ENCODE peak calls at places on chromosomes 5 and 9, in ten cellular contexts. Y, D, T, K, W, L, J, Q, Z and P are unnamed samples. For H3K4me1, the result is how much of the 10 kb centered on the place peaks cover.

GRCh38 chr5:147101654-147102053 is 133.2 kb upstream of the STK32A start:
- DNase-seq in J (no peak), L (no peak), D (no peak), Z (no peak), T (no peak), W (no peak), K (no peak), Q (peak), Y (no peak), P (no peak)

GRCh38 chr5:173233347-173234128 is 1.5 kb downstream of the NKX2-5 start:
- DNase-seq in Y (no peak), T (no peak), D (peak), Z (no peak), W (no peak), J (no peak), Q (peak), K (no peak), L (no peak), P (no peak)

GRCh38 chr5:80615266-80615914 is 39.1 kb upstream of the MSH3 start:
- DNase-seq in T (no peak), Q (no peak), L (no peak), J (no peak), Z (no peak), K (no peak), Y (no peak), W (no peak), D (no peak), P (no peak)

GRCh38 chr9:131773911-131774379 is 34.1 kb upstream of the RAPGEF1 start:
- DNase-seq in L (no peak), W (peak), Y (no peak), D (no peak), J (peak), Z (no peak), T (no peak), Q (peak), K (peak), P (peak)

GRCh38 chr5:133889271-133889905 is 79.0 kb downstream of the C5orf15 start:
- DNase-seq in W (no peak), D (no peak), Z (no peak), Q (no peak), T (no peak), J (peak), K (no peak), Y (no peak), L (no peak), P (no peak)

GRCh38 chr5:44862808-44863207 is 54.1 kb downstream of the MRPS30 start:
- DNase-seq in W (peak), L (no peak), Z (no peak), Y (no peak), J (no peak), K (no peak), Q (peak), T (no peak), D (no peak), P (no peak)

GRCh38 chr9:37836386-37836785 is 35.8 kb downstream of the DCAF10 start:
- DNase-seq in J (no peak), Q (no peak), K (no peak), Z (no peak), L (no peak), D (no peak), W (no peak), Y (no peak), T (no peak), P (no peak)

GRCh38 chr5:107640568-107640967 is 30.2 kb downstream of the EFNA5 start:
- DNase-seq in L (no peak), Q (no peak), T (no peak), J (no peak), Z (no peak), W (no peak), D (no peak), Y (no peak), K (no peak), P (no peak)

GRCh38 chr5:16550316-16550952 is 66.4 kb downstream of the RETREG1 start:
- DNase-seq in L (no peak), Y (peak), K (peak), T (peak), J (peak), Q (peak), Z (no peak), W (peak), D (no peak), P (no peak)

GRCh38 chr9:89686134-89686533 is 81.3 kb downstream of the GADD45G start:
- DNase-seq in Y (no peak), D (peak), Q (no peak), K (no peak), L (no peak), Z (no peak), T (no peak), J (no peak), W (no peak), P (no peak)

GRCh38 chr5:16812911-16813310 is 123.2 kb downstream of the MYO10 start:
- DNase-seq in T (no peak), D (no peak), L (no peak), Q (peak), Y (no peak), K (no peak), W (peak), J (no peak), Z (no peak), P (no peak)

GRCh38 chr5:143923634-143924265 is 111.8 kb downstream of the HMHB1 start:
- DNase-seq in J (no peak), Y (no peak), K (no peak), T (no peak), Q (peak), D (no peak), Z (no peak), W (peak), L (no peak), P (no peak)

GRCh38 chr9:114247491-114247890 is 75.4 kb upstream of the ORM1 start:
- DNase-seq in D (peak), Q (no peak), L (no peak), Y (no peak), K (no peak), T (no peak), W (no peak), Z (peak), J (no peak), P (no peak)

GRCh38 chr9:131915181-131915580 is 164.5 kb downstream of the MED27 start:
- DNase-seq in Y (no peak), Z (no peak), J (no peak), D (no peak), T (no peak), L (no peak), W (no peak), Q (no peak), K (no peak), P (no peak)

GRCh38 chr5:88556415-88556814 is 287.8 kb upstream of the TMEM161B start:
- DNase-seq in K (no peak), Z (no peak), W (no peak), J (no peak), Q (no peak), Y (no peak), L (no peak), D (no peak), T (no peak), P (no peak)

GRCh38 chr5:168916266-168916665 is 337.1 kb upstream of the PANK3 start:
- DNase-seq in Q (peak), J (no peak), D (no peak), K (no peak), Z (no peak), W (no peak), Y (no peak), T (no peak), L (no peak), P (peak)

GRCh38 chr5:101271416-101271815 is 368.3 kb upstream of the ST8SIA4 start:
- DNase-seq in Z (no peak), W (no peak), D (no peak), T (no peak), Q (no peak), Y (no peak), J (no peak), L (no peak), K (no peak), P (no peak)

GRCh38 chr5:125595095-125595494 is 828.1 kb upstream of the GRAMD2B start:
- DNase-seq in J (peak), W (no peak), D (no peak), K (peak), Z (no peak), T (peak), L (no peak), Q (peak), Y (no peak), P (peak)

GRCh38 chr5:32500206-32500605 is 55.7 kb upstream of the ZFR start:
- DNase-seq in Q (no peak), J (no peak), Z (no peak), W (no peak), D (no peak), Y (no peak), T (no peak), K (no peak), L (no peak), P (no peak)

GRCh38 chr5:32501071-32501470 is 56.5 kb upstream of the ZFR start:
- DNase-seq in T (no peak), D (no peak), Y (no peak), K (no peak), Z (no peak), L (no peak), W (no peak), Q (no peak), J (no peak), P (no peak)

GRCh38 chr5:32499261-32499660 is 54.7 kb upstream of the ZFR start:
- DNase-seq in J (no peak), Z (no peak), T (no peak), L (no peak), K (no peak), Y (no peak), Q (no peak), D (no peak), W (no peak), P (no peak)

GRCh38 chr5:32503261-32503660 is 58.7 kb upstream of the ZFR start:
- DNase-seq in D (no peak), W (no peak), Y (no peak), Z (no peak), Q (no peak), K (no peak), T (no peak), L (no peak), J (peak), P (no peak)

GRCh38 chr5:32501623-32502022 is 57.1 kb upstream of the ZFR start:
- DNase-seq in D (no peak), Q (no peak), T (no peak), Z (no peak), Y (no peak), L (no peak), W (no peak), J (no peak), K (no peak), P (no peak)
- H3K4me3 ChIP-seq in D (no peak), Q (no peak), T (no peak), Z (no peak), Y (no peak), L (no peak), W (no peak), J (no peak), K (no peak), P (no peak)

GRCh38 chr9:124735121-124735520 is 36.0 kb downstream of the NR6A1 start:
- DNase-seq in D (no peak), Y (no peak), T (no peak), J (no peak), Q (peak), W (no peak), K (no peak), L (no peak), Z (no peak), P (no peak)
- H3K27ac ChIP-seq in D (peak), Y (no peak), T (no peak), J (peak), Q (peak), W (peak), K (no peak), L (no peak), Z (no peak), P (no peak)

DNA sequence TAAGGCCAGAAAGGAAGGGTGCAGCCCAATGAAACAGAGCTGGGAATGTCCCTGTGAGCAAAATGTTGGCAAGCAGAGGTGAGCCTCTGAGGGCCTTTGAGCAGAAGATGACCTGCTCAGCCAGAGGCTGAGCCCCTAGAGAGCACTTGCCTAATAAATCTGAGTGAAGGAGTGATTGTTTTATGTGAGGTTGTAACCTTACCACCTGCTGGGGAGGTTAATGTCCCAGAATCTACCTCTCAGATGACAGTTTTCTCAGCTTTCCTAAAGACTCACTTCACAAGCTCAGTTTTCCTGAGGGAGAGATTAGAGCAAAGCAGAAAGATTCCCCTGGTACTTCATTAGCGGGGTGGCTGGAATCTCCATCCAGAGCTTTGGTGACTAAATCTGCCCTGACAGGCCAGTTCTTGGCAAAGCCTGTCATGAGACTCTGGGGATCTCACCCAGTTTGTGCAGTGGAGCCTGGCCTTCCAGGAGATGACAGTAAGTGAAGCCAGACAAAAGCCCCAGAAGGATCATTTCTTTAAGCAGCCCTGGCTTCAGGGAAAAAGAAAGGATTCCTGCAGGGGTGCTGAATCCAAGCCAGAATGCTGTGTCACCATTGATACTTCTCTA is 48.7 kb upstream of the GALNT10 start:
- DNase-seq in Q (no peak), W (no peak), Y (no peak), D (no peak), K (no peak), L (no peak), J (no peak), T (no peak), Z (no peak), P (no peak)
- H3K4me1 ChIP-seq in Q (under half), W (under half), Y (under half), D (under half), K (under half), L (under half), J (under half), T (under half), Z (under half), P (under half)

GRCh38 chr9:129888085-129888808 is 53.0 kb downstream of the USP20 start:
- DNase-seq in K (peak), Z (peak), D (peak), J (no peak), Q (no peak), T (no peak), Y (peak), W (no peak), L (peak), P (no peak)
- H3K4me3 ChIP-seq in K (peak), Z (peak), D (peak), J (no peak), Q (no peak), T (peak), Y (peak), W (no peak), L (peak), P (no peak)

GRCh38 chr5:52801329-52801728 is 13.6 kb downstream of the ITGA1 start:
- DNase-seq in K (no peak), J (no peak), D (no peak), Y (peak), Q (peak), T (no peak), Z (no peak), L (no peak), W (peak), P (no peak)
- H3K27ac ChIP-seq in K (peak), J (peak), D (peak), Y (peak), Q (peak), T (peak), Z (peak), L (no peak), W (peak), P (no peak)

GRCh38 chr5:132269635-132270344 is 12.3 kb downstream of the PDLIM4 start:
- DNase-seq in L (no peak), Y (no peak), W (no peak), T (no peak), Z (no peak), Q (no peak), D (no peak), J (no peak), K (peak), P (no peak)
- H3K4me1 ChIP-seq in L (under half), Y (under half), W (under half), T (under half), Z (under half), Q (half or more), D (under half), J (under half), K (under half), P (under half)

GRCh38 chr9:98944130-98945074 is 695 bp downstream of the COL15A1 start:
- DNase-seq in Z (no peak), Y (no peak), D (peak), Q (peak), J (no peak), L (no peak), W (peak), T (no peak), K (no peak), P (peak)

GRCh38 chr9:98940278-98940677 is 3.4 kb upstream of the COL15A1 start:
- DNase-seq in Z (no peak), T (no peak), Q (no peak), Y (no peak), D (no peak), K (peak), J (no peak), L (no peak), W (no peak), P (no peak)

GRCh38 chr9:98942906-98943681 is 613 bp upstream of the COL15A1 start:
- DNase-seq in D (no peak), T (no peak), K (no peak), L (no peak), Z (no peak), Q (peak), J (no peak), W (no peak), Y (no peak), P (no peak)

GRCh38 chr9:98941946-98942523 is 1.7 kb upstream of the COL15A1 start:
- DNase-seq in Q (no peak), T (no peak), J (no peak), Z (no peak), Y (no peak), W (no peak), L (no peak), K (no peak), D (no peak), P (no peak)

DNA sequence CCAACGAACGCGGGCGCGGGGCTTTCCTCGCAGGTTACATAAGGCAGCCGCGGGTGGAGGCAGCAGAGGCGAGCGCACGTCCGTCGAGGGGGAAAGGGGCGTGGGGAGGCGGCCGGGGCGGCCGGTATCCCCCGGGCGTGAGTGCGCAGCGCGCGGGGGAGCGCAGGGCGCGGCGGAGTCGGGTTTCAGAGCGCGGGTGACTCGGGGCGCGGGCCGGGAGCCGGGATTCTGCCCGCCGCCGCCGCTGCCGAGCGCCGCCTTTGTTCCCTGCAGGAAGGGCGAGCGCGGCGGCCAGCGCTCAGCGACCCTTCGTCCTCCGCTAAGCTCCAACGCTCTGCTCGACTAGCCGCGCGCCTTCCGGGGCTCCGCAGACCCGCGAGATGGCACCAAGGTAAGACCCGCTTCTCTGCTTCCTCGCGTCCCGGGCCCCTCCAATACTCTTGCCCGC is at the start of gene COL15A1:
- DNase-seq in J (no peak), Z (no peak), Q (peak), W (peak), T (no peak), K (no peak), L (no peak), D (peak), Y (no peak), P (peak)
- H3K4me3 ChIP-seq in J (peak), Z (no peak), Q (peak), W (peak), T (peak), K (peak), L (no peak), D (peak), Y (peak), P (peak)

GRCh38 chr5:58358436-58358835 is 101.5 kb downstream of the PLK2 start:
- DNase-seq in W (no peak), D (no peak), K (no peak), L (no peak), Q (no peak), Y (no peak), J (peak), T (no peak), Z (peak), P (no peak)
- H3K27ac ChIP-seq in W (no peak), D (no peak), K (no peak), L (no peak), Q (no peak), Y (no peak), J (no peak), T (no peak), Z (no peak), P (no peak)

DNA sequence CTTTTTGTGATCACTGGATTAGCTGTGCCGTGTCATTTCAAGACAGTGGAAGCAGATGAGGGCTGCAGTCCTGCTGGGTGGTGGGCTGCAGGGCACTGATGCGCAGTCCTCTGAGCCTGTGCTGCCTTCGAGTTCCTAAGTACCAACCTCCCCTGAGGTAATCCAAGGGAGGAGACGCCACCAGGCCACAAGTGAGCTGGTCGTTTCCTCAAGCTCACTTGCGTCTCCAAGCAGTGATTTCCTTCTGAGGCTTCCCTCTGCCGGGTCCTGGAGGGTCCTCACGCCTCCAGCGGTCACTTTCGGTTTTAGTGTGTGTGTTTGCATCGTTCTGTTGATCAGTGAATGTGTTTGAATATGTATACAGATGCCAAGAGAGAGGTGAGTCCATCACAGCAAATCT is 115.7 kb downstream of the TRIO start:
- DNase-seq in D (no peak), L (no peak), J (no peak), Y (no peak), T (no peak), Q (peak), W (no peak), Z (no peak), K (peak), P (no peak)
- H3K4me1 ChIP-seq in D (under half), L (under half), J (under half), Y (under half), T (under half), Q (under half), W (under half), Z (under half), K (under half), P (under half)